ENCODE peak calls at places on chromosome 3, in eight cellular contexts. O is suprapubic skin, X is A549, U is ovary, B is IMR-90, D is uterus, M is heart left ventricle, F is body of pancreas. G is an unnamed sample.

GRCh38 chr3:14795996-14796395 is 22.8 kb upstream of the FGD5 start:
- DNase-seq in O (peak; percentile 19), X (no peak), U (peak; percentile 7), B (no peak), D (no peak), M (no peak), F (no peak), G (no peak)

GRCh38 chr3:8623741-8624140 is 20.9 kb downstream of the SSUH2 start:
- DNase-seq in O (no peak), X (no peak), U (no peak), B (no peak), D (no peak), M (no peak), F (no peak), G (no peak)

GRCh38 chr3:195041871-195042740 is 228.9 kb downstream of the XXYLT1 start:
- DNase-seq in O (peak; percentile 54), X (no peak), U (peak; percentile 22), B (no peak), D (no peak), M (no peak), F (no peak), G (no peak)

GRCh38 chr3:11604139-11604895 is 39.4 kb downstream of the VGLL4 start:
- DNase-seq in O (no peak), X (no peak), U (peak; percentile 61), B (peak; percentile 90), D (no peak), M (no peak), F (no peak), G (no peak)

GRCh38 chr3:31738423-31738822 is 205.7 kb downstream of the STT3B start:
- DNase-seq in O (no peak), X (no peak), U (no peak), B (no peak), D (no peak), M (no peak), F (no peak), G (no peak)

GRCh38 chr3:43950775-43951174 is 260.0 kb downstream of the ABHD5 start:
- DNase-seq in O (no peak), X (no peak), U (no peak), B (no peak), D (no peak), M (no peak), F (no peak), G (no peak)

GRCh38 chr3:7280318-7280717 is 419.4 kb downstream of the GRM7 start:
- DNase-seq in O (no peak), X (no peak), U (no peak), B (no peak), D (no peak), M (no peak), F (no peak), G (no peak)

GRCh38 chr3:60135474-60135873 is 1085.6 kb upstream of the CFAP20DC start:
- DNase-seq in O (no peak), X (no peak), U (no peak), B (no peak), D (no peak), M (no peak), F (no peak), G (no peak)

GRCh38 chr3:51389423-51390183 is 1.5 kb upstream of the RBM15B start:
- DNase-seq in O (peak; percentile 72), X (peak; percentile 64), U (no peak), B (peak; percentile 50), D (no peak), M (peak; percentile 75), F (peak; percentile 69), G (peak; percentile 44)

GRCh38 chr3:187744169-187745151 is 808 bp downstream of the BCL6 start:
- DNase-seq in O (no peak), X (peak; percentile 15), U (peak; percentile 85), B (peak; percentile 49), D (peak; percentile 56), M (peak; percentile 80), F (peak; percentile 75), G (no peak)

GRCh38 chr3:187741403-187742350 is 3.6 kb downstream of the BCL6 start:
- DNase-seq in O (peak; percentile 84), X (peak; percentile 61), U (peak; percentile 85), B (peak; percentile 78), D (peak; percentile 77), M (peak; percentile 88), F (peak; percentile 78), G (peak; percentile 74)

GRCh38 chr3:187740446-187741399 is 4.5 kb downstream of the BCL6 start:
- DNase-seq in O (peak; percentile 90), X (peak; percentile 37), U (peak; percentile 87), B (peak; percentile 72), D (peak; percentile 78), M (peak; percentile 87), F (peak; percentile 72), G (peak; percentile 74)

GRCh38 chr3:187743195-187744141 is 1.8 kb downstream of the BCL6 start:
- DNase-seq in O (peak; percentile 88), X (peak; percentile 15), U (peak; percentile 83), B (peak; percentile 46), D (peak; percentile 61), M (peak; percentile 82), F (peak; percentile 70), G (peak; percentile 52)

DNA sequence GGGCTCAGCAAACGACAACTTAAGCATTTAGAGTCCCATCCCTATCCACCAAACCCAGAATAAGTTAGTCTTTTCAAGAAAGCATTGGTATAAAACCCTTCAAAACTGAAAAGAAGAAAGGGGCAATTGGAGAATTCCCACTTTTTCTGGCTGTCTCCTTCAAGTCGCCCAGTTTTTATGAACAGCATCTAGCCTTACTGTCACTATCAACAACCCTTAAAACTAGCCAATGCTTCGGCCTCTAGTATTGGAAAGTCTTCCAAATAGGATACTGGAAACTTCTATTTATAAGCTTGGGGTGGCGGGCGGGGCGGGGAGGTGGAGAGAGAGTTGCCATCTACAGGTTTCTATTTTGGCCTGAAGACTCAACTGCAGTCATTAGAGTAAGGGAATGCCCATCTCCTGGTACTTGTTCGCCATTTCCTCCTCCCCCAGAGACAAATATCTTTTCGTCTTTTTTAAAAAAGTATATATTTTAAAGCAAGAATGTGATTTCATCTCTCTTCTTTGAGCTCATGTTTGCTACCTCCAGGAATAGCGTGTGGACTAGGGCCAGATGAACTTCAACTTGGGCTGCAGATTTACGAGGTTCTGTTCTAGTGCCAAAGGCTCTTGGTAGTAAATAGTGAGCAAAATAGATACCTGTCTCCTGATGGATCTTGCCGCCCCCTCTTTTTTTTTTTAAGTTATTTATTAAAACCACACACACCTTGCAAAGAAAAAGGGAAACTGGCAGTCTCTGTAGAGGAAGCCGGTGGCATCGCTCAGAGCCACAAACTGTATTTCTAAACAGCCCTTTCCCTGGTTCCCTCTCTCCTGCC is 2.7 kb downstream of the BCL6 start:
- DNase-seq in O (no peak), X (no peak), U (no peak), B (peak; percentile 45), D (peak; percentile 72), M (no peak), F (peak; percentile 54), G (peak; percentile 73)
- TF ChIP-seq POLR2A in O (no peak), X (no peak), U (no peak), B (no peak), D (peak; percentile 33), M (peak; percentile 6), F (peak; percentile 29), G (peak; percentile 93)

GRCh38 chr3:49132437-49133225 is at the start of gene LAMB2:
- DNase-seq in O (peak; percentile 88), X (peak; percentile 69), U (peak; percentile 83), B (peak; percentile 74), D (peak; percentile 82), M (peak; percentile 85), F (peak; percentile 84), G (peak; percentile 59)

GRCh38 chr3:49134471-49135265 is 1.8 kb upstream of the LAMB2 start:
- DNase-seq in O (no peak), X (no peak), U (no peak), B (no peak), D (no peak), M (no peak), F (no peak), G (no peak)

GRCh38 chr3:49132073-49132436 is 795 bp downstream of the LAMB2 start:
- DNase-seq in O (no peak), X (no peak), U (no peak), B (no peak), D (no peak), M (no peak), F (peak; percentile 33), G (no peak)

GRCh38 chr3:49131576-49131975 is 1.3 kb downstream of the LAMB2 start:
- DNase-seq in O (no peak), X (no peak), U (no peak), B (no peak), D (no peak), M (no peak), F (no peak), G (no peak)

GRCh38 chr3:49133226-49133951 is 539 bp upstream of the LAMB2 start:
- DNase-seq in O (peak; percentile 91), X (peak; percentile 91), U (peak; percentile 90), B (peak; percentile 85), D (peak; percentile 87), M (peak; percentile 91), F (peak; percentile 90), G (peak; percentile 83)
- H3K4me3 ChIP-seq in O (peak overlapping the region; percentile 73), X (peak overlapping the region; percentile 80), U (peak overlapping the region; percentile 79), B (peak overlapping the region; percentile 68), D (peak overlapping the region; percentile 75), M (peak overlapping the region; percentile 84), F (peak overlapping the region; percentile 64), G (peak overlapping the region; percentile 79)

DNA sequence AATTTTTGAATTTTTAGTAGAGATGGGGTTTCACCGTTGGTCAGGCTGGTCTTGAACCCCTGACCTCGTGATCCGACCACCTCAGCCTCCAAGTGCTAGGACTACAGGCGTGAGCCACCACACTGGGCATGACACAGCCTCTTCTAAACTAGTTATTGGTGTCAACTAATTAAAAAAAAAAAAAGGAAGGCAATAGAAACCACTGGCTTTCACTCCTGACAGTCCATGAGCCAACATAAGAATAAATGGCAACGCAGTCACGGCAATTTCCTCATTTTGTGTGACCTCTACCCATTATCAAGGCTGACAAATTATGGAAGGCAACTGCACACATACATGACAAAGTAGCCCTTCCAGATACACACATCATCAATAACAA is 6.0 kb downstream of the ARHGEF3 start:
- DNase-seq in O (no peak), X (no peak), U (no peak), B (no peak), D (no peak), M (no peak), F (no peak), G (no peak)
- H3K4me1 ChIP-seq in O (peaks cover 42% of the 10 kb centered on the region), X (no peaks in the 10 kb centered on the region), U (peaks cover 7% of the 10 kb centered on the region), B (peaks cover 6% of the 10 kb centered on the region), D (no peaks in the 10 kb centered on the region), M (peaks cover 76% of the 10 kb centered on the region), F (peaks cover 67% of the 10 kb centered on the region), G (peaks cover 53% of the 10 kb centered on the region)

DNA sequence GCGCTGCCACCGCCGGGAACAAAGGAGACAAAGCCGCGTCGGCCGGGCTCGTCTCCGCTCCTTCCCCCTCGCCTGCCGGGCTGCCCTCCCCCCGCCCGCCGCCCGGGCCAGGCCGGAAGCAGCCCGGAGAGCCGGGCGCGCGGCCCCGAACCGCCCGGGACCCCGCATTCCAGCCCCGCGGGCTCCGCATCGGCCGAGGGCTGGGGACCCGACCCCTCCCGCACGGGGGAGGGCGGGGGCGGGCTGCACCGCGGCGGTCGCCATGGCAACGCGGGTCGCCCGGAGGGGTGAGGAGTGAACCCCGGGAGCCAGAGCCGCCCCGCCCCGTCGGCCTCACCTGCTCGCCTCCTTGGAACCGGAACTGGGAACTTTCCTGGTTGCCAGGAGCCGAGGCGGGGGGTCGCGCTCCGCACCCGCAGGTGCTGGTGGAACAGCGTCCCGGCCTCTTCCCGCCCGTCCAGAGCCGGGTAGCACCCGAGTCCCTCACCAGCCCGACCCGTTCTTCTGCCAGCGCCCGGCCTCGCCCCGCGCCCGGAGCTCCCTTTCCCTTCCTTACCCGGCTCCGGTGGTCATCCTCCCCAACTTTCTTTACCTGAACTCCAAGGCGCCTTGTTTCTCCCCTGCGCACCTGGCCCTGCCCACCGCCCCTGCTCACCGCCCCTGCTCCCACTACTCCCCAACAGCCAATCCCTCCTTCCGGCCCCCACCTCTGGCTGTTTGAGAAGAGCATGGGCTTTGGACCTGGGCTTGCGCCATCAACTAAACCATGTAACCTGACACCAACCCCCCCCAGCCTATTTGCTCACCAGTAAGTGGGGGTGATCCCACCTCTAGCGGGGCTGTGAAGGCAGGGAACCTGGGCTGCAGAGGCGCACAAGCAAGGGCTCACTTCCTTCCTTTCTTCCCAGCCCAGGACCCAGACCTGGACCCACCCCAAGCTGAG is at the start of gene PLXNB1:
- DNase-seq in O (peak; percentile 89), X (peak; percentile 42), U (peak; percentile 87), B (peak; percentile 71), D (peak; percentile 83), M (peak; percentile 73), F (peak; percentile 91), G (peak; percentile 49)
- TF ChIP-seq POLR2A in O (no peak), X (peak; percentile 21), U (peak; percentile 43), B (no peak), D (no peak), M (no peak), F (peak; percentile 81), G (no peak)

G was measured in gastrocnemius medialis.